ENCODE peak calls at places on chromosome 2, in four cellular contexts. H, L, J and C are unnamed samples.

GRCh38 chr2:95007822-95008221 is 17.7 kb upstream of the MAL start:
- DNase-seq in H (no peak), L (no peak), J (no peak), C (no peak)

GRCh38 chr2:152523091-152523490 is 188.1 kb downstream of the FMNL2 start:
- DNase-seq in H (peak), L (peak), J (no peak), C (peak)

GRCh38 chr2:15782009-15782751 is 158.2 kb upstream of the MYCN start:
- DNase-seq in H (no peak), L (no peak), J (no peak), C (peak)

GRCh38 chr2:12715258-12715865 is 1.4 kb upstream of the TRIB2 start:
- DNase-seq in H (no peak), L (no peak), J (no peak), C (no peak)

GRCh38 chr2:2613279-2614199 is 282.5 kb upstream of the MYT1L start:
- DNase-seq in H (peak), L (peak), J (peak), C (peak)

GRCh38 chr2:16629770-16630169 is 35.9 kb downstream of the CYRIA start:
- DNase-seq in H (no peak), L (no peak), J (no peak), C (no peak)

GRCh38 chr2:44929680-44930273 is 11.7 kb upstream of the SIX3 start:
- DNase-seq in H (no peak), L (no peak), J (no peak), C (no peak)

GRCh38 chr2:224165901-224166319 is 126.8 kb upstream of the SERPINE2 start:
- DNase-seq in H (no peak), L (peak), J (no peak), C (peak)

GRCh38 chr2:233093721-233094120 is 33.6 kb downstream of the INPP5D start:
- DNase-seq in H (no peak), L (no peak), J (peak), C (no peak)

DNA sequence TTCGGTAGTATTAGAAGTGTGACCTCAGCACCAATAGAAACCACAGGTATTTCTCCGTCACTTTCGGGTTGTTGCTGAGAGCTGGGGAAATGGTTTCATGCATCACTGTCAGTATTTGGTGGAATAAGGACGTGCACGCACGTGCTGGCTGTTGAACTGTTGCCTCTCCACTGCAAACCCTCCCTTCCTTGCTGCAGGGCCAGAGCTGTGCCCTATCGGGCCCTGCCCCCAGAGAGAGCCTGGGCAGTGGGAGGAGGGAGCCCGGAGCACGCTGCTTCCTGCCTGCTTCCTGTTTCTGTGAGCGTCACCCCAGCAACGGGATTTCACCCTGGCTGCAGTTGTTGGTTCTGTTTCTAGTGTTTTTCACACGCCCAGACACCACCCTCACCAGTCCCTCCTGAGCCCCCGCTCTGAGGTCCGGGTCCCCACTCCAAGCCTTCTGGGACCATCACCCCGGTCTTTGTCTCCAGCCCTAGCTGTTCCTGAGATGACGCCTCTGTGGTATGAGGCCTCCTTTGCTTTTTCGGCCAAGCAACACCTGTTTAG is 47.4 kb downstream of the LRRFIP1 start:
- DNase-seq in H (peak), L (peak), J (peak), C (peak)
- H3K4me3 ChIP-seq in H (peak), L (no peak), J (peak), C (no peak)

DNA sequence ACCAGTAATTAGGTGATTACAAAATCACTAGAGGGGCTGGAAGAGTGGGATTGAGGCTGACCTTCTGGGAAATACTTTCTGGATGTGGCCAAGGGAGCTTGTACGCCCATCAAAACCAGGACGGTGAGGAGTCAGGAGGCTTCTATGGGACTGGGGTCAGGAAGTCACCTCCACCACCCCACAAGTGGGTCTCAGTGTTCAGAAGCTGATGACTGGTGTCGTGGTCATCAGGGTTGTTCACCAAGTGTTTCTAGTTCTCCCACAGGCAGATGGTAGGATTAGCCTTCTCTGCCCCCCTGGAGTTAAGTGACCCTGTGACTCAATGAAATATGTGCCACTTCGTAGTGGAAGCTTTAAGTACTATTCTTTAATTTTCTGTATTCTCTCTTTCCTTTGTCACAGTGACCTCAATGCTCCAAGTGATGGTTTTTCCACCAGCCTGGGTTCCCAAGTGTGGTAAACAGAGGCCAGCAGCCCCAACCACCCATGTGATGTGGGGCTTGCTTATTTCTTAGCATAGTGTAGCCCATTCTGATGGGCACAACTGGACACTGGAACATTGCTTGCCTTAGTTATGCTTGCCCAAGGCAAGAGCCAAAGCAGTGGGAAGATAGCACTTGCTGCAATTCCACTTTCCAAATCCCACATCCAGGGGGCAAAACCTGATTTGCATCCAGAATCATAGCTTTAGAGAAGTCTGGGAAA is 258.8 kb downstream of the CYP26B1 start:
- DNase-seq in H (peak), L (no peak), J (no peak), C (peak)
- TF ChIP-seq CTCF in H (no peak), L (no peak), J (no peak), C (no peak)

DNA sequence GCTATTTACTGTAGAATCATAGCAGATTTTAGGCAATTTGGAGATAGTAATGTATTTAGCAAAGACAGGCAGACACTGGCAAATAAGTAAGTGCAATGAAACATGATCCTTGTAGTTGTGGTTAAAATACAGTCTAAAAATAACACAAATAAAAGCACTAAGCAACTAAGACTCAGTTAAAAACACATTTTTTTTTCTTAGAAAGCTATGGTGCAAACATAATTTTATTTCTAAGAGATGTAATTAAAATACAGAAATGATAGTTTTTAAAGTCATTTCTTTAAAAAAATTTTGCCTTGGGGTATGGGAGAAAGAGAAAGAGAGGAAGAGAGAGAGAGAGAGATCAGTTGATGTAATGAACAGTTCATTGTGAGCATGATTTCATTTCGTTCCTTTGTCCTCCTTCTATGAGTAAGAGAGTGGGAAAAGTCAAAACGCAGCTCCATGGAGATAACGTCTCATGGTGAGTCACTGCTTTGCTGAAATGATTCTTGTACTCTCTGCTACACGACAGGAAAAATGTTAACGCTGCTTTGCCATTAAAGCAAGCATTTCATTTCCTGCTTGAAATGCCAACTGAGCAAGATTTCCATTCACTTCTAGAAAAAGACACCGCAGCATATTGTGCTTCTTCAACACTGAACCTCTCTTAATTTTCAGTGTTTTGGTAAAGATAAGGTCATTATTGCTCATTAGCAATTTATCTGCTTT is 61.3 kb upstream of the PGAP1 start:
- DNase-seq in H (peak), L (peak), J (no peak), C (peak)
- H3K4me3 ChIP-seq in H (no peak), L (peak), J (no peak), C (peak)

DNA sequence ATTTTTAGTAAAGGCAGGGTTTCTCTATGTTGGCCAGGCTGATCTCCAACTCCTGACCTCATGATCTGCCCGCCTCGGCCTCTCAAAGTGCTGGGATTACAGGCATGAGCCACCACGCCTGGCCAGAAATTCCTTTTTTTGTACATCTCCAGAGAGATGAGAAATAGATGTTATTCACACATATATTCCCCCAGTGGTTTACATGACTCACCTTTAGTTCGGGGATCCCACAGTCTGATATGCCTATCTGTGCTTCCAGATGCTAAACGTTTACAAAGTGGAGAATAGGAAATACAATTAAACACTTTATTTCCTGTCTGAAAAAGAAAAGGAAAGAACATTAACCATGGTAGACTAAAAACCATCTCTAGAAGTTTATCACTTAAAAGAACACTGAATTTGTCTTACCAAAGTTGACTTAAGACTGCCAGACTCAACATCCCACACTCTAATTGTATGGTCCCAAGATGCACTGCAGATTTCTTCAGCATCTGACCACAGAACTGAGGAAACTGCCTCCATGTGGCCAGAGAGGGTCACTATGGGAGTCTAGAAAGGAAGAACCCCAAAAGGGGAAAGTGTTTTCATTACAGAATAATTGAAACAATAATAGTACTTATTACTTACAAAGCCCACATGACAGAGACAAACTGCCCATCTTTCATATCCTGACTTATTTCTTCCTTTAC is 12.6 kb upstream of the ICA1L start:
- DNase-seq in H (peak), L (peak), J (no peak), C (peak)
- TF ChIP-seq CTCF in H (peak), L (peak), J (no peak), C (peak)

GRCh38 chr2:118837067-118837466 is 10.4 kb downstream of the EN1 start:
- DNase-seq in H (no peak), L (no peak), J (no peak), C (no peak)

GRCh38 chr2:118834901-118835738 is 12.3 kb downstream of the EN1 start:
- DNase-seq in H (no peak), L (no peak), J (no peak), C (no peak)

GRCh38 chr2:118836411-118836930 is 11.0 kb downstream of the EN1 start:
- DNase-seq in H (no peak), L (no peak), J (no peak), C (no peak)

GRCh38 chr2:118834440-118834810 is 13.0 kb downstream of the EN1 start:
- DNase-seq in H (no peak), L (no peak), J (no peak), C (no peak)

GRCh38 chr2:118835739-118836410 is 11.6 kb downstream of the EN1 start:
- DNase-seq in H (no peak), L (no peak), J (no peak), C (no peak)
- H3K4me3 ChIP-seq in H (peak), L (peak), J (peak), C (peak)

DNA sequence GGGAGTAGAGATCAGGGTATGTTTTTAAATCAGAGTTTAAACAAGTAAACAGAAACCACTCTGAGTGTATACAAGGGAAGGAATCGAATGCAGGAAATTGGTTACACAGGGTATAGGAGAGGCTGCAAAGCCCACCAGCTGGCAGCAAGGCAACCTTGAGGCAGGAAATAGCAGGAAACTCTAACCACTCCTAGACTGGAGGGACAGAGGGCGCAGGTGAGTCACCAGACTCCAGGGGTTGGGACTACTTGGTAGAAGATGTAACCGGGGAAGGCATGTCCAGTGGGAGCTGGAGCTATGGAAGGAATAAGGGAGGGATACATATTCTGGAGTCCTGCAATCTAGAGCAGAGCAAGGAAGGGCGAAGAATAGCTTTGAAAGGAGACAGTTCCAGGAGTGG is 152.3 kb downstream of the MEIS1 start:
- DNase-seq in H (no peak), L (no peak), J (no peak), C (no peak)
- TF ChIP-seq CTCF in H (peak), L (no peak), J (no peak), C (peak)

GRCh38 chr2:31401580-31401979 is 13.0 kb downstream of the XDH start:
- DNase-seq in H (peak), L (peak), J (no peak), C (peak)
- H3K4me3 ChIP-seq in H (no peak), L (no peak), J (no peak), C (no peak)

DNA sequence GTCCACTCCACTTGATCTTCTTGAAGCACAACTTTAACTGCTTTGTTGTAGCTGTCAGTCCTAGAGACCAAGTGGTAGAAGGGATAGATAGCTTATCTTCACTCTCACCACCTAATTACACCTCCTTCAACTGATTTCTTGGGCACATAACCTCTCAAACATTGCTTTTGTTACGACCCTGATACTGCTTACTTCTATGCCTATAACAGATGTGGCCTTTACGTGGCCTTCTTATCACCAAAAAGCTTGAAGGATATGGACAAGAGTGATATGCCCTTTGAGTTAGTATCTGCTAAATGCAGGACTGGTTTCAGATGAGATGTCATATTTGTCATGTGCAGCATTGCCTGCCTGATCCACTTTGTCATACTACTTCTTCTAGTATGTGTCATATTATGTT is 847.2 kb downstream of the TDRD15 start:
- DNase-seq in H (no peak), L (no peak), J (no peak), C (no peak)
- TF ChIP-seq CTCF in H (no peak), L (no peak), J (no peak), C (no peak)